ENCODE peak calls at places on chromosomes 3 and 15, in nine cellular contexts. N is tibial nerve; T is breast epithelium; P is heart left ventricle; L is transverse colon; V is stomach; U is H9; X is hepatocyte; Y is CD4-positive, alpha-beta T cell. C is an unnamed sample.
A peak's percentile ranks its signal among the peaks of the same experiment; 100 is the strongest.

GRCh38 chr3:9088431-9089353 is 125.4 kb upstream of the RAD18 start:
- DNase-seq in N (no peak), T (no peak), P (no peak), L (peak; percentile 26), V (peak; percentile 75), U (no peak), X (peak; percentile 66), Y (no peak), C (peak; percentile 34)

GRCh38 chr3:146375214-146375613 is 94.1 kb downstream of the PLSCR2 start:
- DNase-seq in N (no peak), T (no peak), P (no peak), L (no peak), V (no peak), U (no peak), X (no peak), Y (no peak), C (no peak)

GRCh38 chr15:79977431-79977940 is 6.5 kb upstream of the BCL2A1 start:
- DNase-seq in N (no peak), T (no peak), P (no peak), L (peak; percentile 14), V (no peak), U (no peak), X (no peak), Y (no peak), C (no peak)

GRCh38 chr15:34055868-34056595 is 17.0 kb upstream of the AVEN start:
- DNase-seq in N (no peak), T (no peak), P (no peak), L (no peak), V (no peak), U (no peak), X (no peak), Y (no peak), C (no peak)

GRCh38 chr3:76383781-76384180 is 598.4 kb upstream of the ZNF717 start:
- DNase-seq in N (no peak), T (no peak), P (no peak), L (no peak), V (no peak), U (no peak), X (no peak), Y (no peak), C (no peak)

GRCh38 chr15:29734917-29735572 is 87.2 kb downstream of the TJP1 start:
- DNase-seq in N (no peak), T (no peak), P (no peak), L (no peak), V (no peak), U (no peak), X (peak; percentile 32), Y (no peak), C (peak; percentile 50)

GRCh38 chr3:39446444-39446843 is 21.0 kb upstream of the MOBP start:
- DNase-seq in N (no peak), T (no peak), P (no peak), L (no peak), V (no peak), U (no peak), X (no peak), Y (no peak), C (no peak)

GRCh38 chr3:48400824-48401433 is 28.9 kb downstream of the FBXW12 start:
- DNase-seq in N (no peak), T (peak; percentile 77), P (peak; percentile 56), L (peak; percentile 68), V (peak; percentile 69), U (peak; percentile 69), X (peak; percentile 72), Y (peak; percentile 56), C (peak; percentile 68)

GRCh38 chr15:70494861-70495571 is 268.3 kb downstream of the UACA start:
- DNase-seq in N (no peak), T (no peak), P (peak; percentile 5), L (no peak), V (no peak), U (no peak), X (peak; percentile 92), Y (no peak), C (peak; percentile 99)

GRCh38 chr15:77819271-77819806 is 186.6 kb upstream of the LINGO1 start:
- DNase-seq in N (no peak), T (no peak), P (no peak), L (no peak), V (no peak), U (no peak), X (peak; percentile 30), Y (no peak), C (no peak)

GRCh38 chr3:32835943-32836342 is 18.1 kb downstream of the TRIM71 start:
- DNase-seq in N (no peak), T (no peak), P (no peak), L (no peak), V (no peak), U (peak; percentile 82), X (no peak), Y (no peak), C (no peak)

GRCh38 chr3:32836601-32837000 is 18.8 kb downstream of the TRIM71 start:
- DNase-seq in N (no peak), T (no peak), P (no peak), L (no peak), V (no peak), U (no peak), X (no peak), Y (no peak), C (no peak)

GRCh38 chr3:32837789-32838188 is 20.0 kb downstream of the TRIM71 start:
- DNase-seq in N (no peak), T (no peak), P (no peak), L (no peak), V (no peak), U (no peak), X (no peak), Y (no peak), C (no peak)

GRCh38 chr3:32839714-32840085 is 21.9 kb downstream of the TRIM71 start:
- DNase-seq in N (no peak), T (no peak), P (no peak), L (no peak), V (no peak), U (no peak), X (no peak), Y (no peak), C (no peak)

GRCh38 chr3:32837366-32837765 is 19.6 kb downstream of the TRIM71 start:
- DNase-seq in N (no peak), T (no peak), P (no peak), L (no peak), V (no peak), U (no peak), X (no peak), Y (no peak), C (no peak)
- TF ChIP-seq CTCF in N (no peak), T (no peak), P (no peak), L (no peak), V (no peak), U (no peak), X (no peak), Y (no peak), C (no peak)

GRCh38 chr3:141066593-141066860 is 15.4 kb downstream of the SPSB4 start:
- DNase-seq in N (no peak), T (no peak), P (no peak), L (no peak), V (no peak), U (no peak), X (no peak), Y (no peak), C (no peak)

GRCh38 chr3:141065258-141065657 is 14.1 kb downstream of the SPSB4 start:
- DNase-seq in N (no peak), T (no peak), P (no peak), L (no peak), V (no peak), U (peak; percentile 9), X (no peak), Y (no peak), C (no peak)

GRCh38 chr3:141063831-141064230 is 12.7 kb downstream of the SPSB4 start:
- DNase-seq in N (no peak), T (no peak), P (no peak), L (no peak), V (no peak), U (peak; percentile 25), X (no peak), Y (no peak), C (no peak)

GRCh38 chr3:141065841-141066592 is 14.9 kb downstream of the SPSB4 start:
- DNase-seq in N (no peak), T (no peak), P (no peak), L (no peak), V (no peak), U (peak; percentile 24), X (no peak), Y (no peak), C (no peak)

GRCh38 chr3:141064255-141064926 is 13.2 kb downstream of the SPSB4 start:
- DNase-seq in N (no peak), T (no peak), P (no peak), L (no peak), V (no peak), U (peak; percentile 11), X (no peak), Y (no peak), C (no peak)
- H3K27ac ChIP-seq in N (no peak overlapping the region), T (no peak overlapping the region), P (no peak overlapping the region), L (no peak overlapping the region), V (no peak overlapping the region), U (no peak overlapping the region), X (no peak overlapping the region), Y (no peak overlapping the region), C (no peak overlapping the region)

DNA sequence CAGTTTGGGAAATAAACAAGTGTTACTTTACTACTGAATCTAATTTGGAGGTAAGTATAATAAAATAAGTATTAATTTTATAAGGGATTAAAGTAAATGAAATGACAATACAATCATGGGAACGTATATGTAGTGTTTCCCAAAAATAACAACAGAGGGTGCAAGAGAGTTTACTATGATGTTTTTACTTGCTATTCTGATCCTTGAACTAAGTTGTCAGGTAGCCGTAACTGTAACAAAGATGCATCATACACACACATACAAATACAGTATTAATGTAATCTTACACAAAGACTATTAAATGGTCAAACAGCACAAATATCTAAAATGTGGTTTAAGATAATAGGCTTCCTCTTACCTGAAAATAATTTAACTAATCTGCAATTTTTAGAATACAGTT is 311.4 kb downstream of the TBC1D5 start:
- DNase-seq in N (no peak), T (no peak), P (no peak), L (no peak), V (no peak), U (no peak), X (peak; percentile 30), Y (no peak), C (peak; percentile 11)
- TF ChIP-seq CTCF in N (no peak), T (peak; percentile 42), P (peak; percentile 52), L (peak; percentile 41), V (no peak), U (peak; percentile 71), X (peak; percentile 55), Y (peak; percentile 21), C (peak; percentile 51)

DNA sequence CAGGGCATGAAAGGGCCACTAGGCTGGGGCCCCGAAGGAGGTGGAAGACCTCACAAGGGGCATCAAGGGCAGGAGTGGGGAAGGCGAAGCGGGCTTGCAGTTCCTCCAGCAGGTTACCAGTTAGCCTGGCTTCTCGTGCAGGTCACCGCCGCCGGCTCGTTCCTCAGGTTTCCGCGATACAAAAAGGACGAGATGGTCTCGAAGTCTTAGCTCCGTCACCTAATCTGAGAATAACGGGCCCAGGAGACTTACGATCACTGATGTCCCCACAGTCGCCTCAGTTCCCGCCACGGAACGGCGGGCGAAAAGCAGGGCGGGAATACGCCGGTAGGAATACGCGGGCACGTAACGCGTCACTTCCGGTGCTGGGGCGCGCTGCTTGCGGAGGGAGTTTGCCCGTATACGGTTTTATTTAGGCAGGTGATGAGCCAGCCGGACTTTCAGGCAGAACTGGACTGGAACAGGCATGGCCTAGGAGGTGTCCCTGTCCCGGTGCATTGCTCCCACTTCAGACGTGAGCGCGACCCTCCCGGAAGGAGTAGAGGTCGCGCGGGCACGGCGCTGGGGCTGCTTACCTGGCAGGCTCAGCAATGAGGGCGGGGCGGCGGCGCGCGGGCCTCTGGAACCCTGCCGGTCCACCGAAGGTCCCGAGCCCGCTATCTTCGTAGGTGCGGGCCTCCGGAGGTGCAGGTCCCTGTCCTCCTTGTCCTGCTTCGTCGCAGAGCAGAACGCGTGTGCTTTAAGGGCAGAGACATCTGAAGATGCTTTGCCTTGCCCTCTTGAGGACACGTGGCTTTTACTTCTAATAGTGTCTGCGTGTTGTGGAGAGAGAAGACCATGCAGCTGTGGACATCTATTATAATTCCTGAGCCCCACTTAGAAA is at the start of gene RFC4:
- DNase-seq in N (peak; percentile 68), T (peak; percentile 77), P (peak; percentile 94), L (peak; percentile 91), V (peak; percentile 91), U (peak; percentile 82), X (peak; percentile 87), Y (peak; percentile 67), C (peak; percentile 70)
- H3K27ac ChIP-seq in N (peak within 1 kb of the TSS; percentile 86), T (peak within 1 kb of the TSS; percentile 93), P (peak within 1 kb of the TSS; percentile 15), L (peak within 1 kb of the TSS; percentile 92), V (peak within 1 kb of the TSS; percentile 95), U (peak within 1 kb of the TSS; percentile 48), X (peak within 1 kb of the TSS; percentile 92), Y (peak within 1 kb of the TSS; percentile 73), C (peak within 1 kb of the TSS; percentile 88)